ENCODE peak calls at places on chromosomes 5 and 9, in ten cellular contexts. J is NCI-H1694; X is tibial artery; E is Daoy; B is activated T-helper 1 cell treated with Interleukin-2 at 50 U/mL for 16 hours; H is T follicular helper cell; U is C1 segment of cervical spinal cord; S is CD8-positive, alpha-beta T cell; Q is mucosa of descending colon; P is activated naive CD4-positive, alpha-beta T cell treated with Interleukin-2 at 50 U/mL for 16 hours. V is an unnamed sample.

GRCh38 chr5:179732918-179733763 is 519 bp downstream of the MAML1 start:
- DNase-seq in J (no peak), X (peak; percentile 35), S (peak; percentile 20), E (peak; percentile 55), B (peak; percentile 26), P (peak; percentile 49), U (peak; percentile 71), H (peak; percentile 25), Q (peak; percentile 69), V (peak; percentile 34)

GRCh38 chr9:116482740-116483139 is 204.4 kb upstream of the TRIM32 start:
- DNase-seq in J (no peak), X (no peak), P (no peak), H (no peak), S (no peak), U (peak; percentile 35), Q (no peak), E (no peak), B (no peak), V (no peak)

GRCh38 chr5:65203746-65204145 is 278.0 kb downstream of the ADAMTS6 start:
- DNase-seq in E (peak; percentile 62), P (no peak), X (no peak), Q (no peak), B (no peak), U (no peak), H (no peak), J (no peak), S (no peak), V (no peak)

GRCh38 chr5:132751971-132752580 is 4.8 kb downstream of the CCNI2 start:
- DNase-seq in Q (no peak), S (no peak), X (no peak), J (no peak), U (no peak), P (no peak), H (no peak), B (no peak), E (no peak), V (no peak)

GRCh38 chr5:103298557-103298956 is 40.0 kb downstream of the MACIR start:
- DNase-seq in H (no peak), S (no peak), Q (no peak), E (no peak), J (no peak), B (no peak), U (no peak), P (no peak), X (no peak), V (no peak)

GRCh38 chr9:1738511-1739100 is 276.5 kb upstream of the SMARCA2 start:
- DNase-seq in Q (no peak), H (no peak), S (no peak), X (no peak), E (no peak), J (no peak), P (no peak), B (no peak), U (no peak), V (no peak)

GRCh38 chr5:56950626-56951130 is 1.2 kb downstream of the MIER3 start:
- DNase-seq in E (peak; percentile 73), P (peak; percentile 55), U (peak; percentile 59), H (peak; percentile 19), Q (peak; percentile 77), X (peak; percentile 63), J (no peak), S (peak; percentile 4), B (peak; percentile 18), V (peak; percentile 71)

GRCh38 chr5:131814990-131815389 is 18.2 kb upstream of the FNIP1 start:
- DNase-seq in E (peak; percentile 75), Q (no peak), S (no peak), U (no peak), P (no peak), X (no peak), H (no peak), B (no peak), J (no peak), V (no peak)

GRCh38 chr5:68285857-68286611 is 70.5 kb downstream of the PIK3R1 start:
- DNase-seq in J (peak; percentile 20), U (no peak), H (no peak), S (no peak), B (no peak), E (peak; percentile 32), X (no peak), Q (no peak), P (no peak), V (no peak)

GRCh38 chr5:169804861-169805260 is 167.8 kb downstream of the DOCK2 start:
- DNase-seq in Q (no peak), E (peak; percentile 43), J (no peak), B (no peak), P (no peak), S (no peak), H (no peak), U (no peak), X (no peak), V (no peak)

GRCh38 chr9:13131991-13132390 is 147.5 kb downstream of the MPDZ start:
- DNase-seq in E (no peak), Q (no peak), J (no peak), U (no peak), S (no peak), B (no peak), P (no peak), H (no peak), X (no peak), V (no peak)

GRCh38 chr9:123657099-123657498 is 272.8 kb downstream of the DENND1A start:
- DNase-seq in H (no peak), B (no peak), J (no peak), P (no peak), E (no peak), S (no peak), Q (no peak), U (no peak), X (no peak), V (no peak)

GRCh38 chr5:176732736-176733585 is 77.4 kb upstream of the UNC5A start:
- DNase-seq in S (no peak), B (no peak), U (no peak), X (peak; percentile 15), E (no peak), J (peak; percentile 61), H (no peak), Q (peak; percentile 2), P (no peak), V (no peak)

GRCh38 chr9:21677387-21677786 is 125.0 kb upstream of the MTAP start:
- DNase-seq in S (no peak), Q (no peak), X (no peak), P (no peak), E (no peak), U (no peak), B (no peak), J (no peak), H (no peak), V (no peak)

GRCh38 chr9:132503116-132503515 is 79.3 kb upstream of the BARHL1 start:
- DNase-seq in S (no peak), X (no peak), J (no peak), Q (no peak), E (no peak), U (no peak), P (no peak), B (no peak), H (no peak), V (no peak)

GRCh38 chr5:112434650-112435049 is 15.6 kb upstream of the EPB41L4A start:
- DNase-seq in S (no peak), H (no peak), P (no peak), J (no peak), B (no peak), E (no peak), U (no peak), X (no peak), Q (no peak), V (no peak)

GRCh38 chr5:65391591-65391990 is 90.1 kb downstream of the ADAMTS6 start:
- DNase-seq in Q (no peak), B (no peak), S (no peak), E (no peak), H (no peak), U (no peak), J (no peak), X (no peak), P (no peak), V (no peak)

GRCh38 chr5:145856285-145856818 is 16.5 kb downstream of the GRXCR2 start:
- DNase-seq in U (peak; percentile 10), H (no peak), S (no peak), J (no peak), E (peak; percentile 64), Q (peak; percentile 40), P (no peak), X (peak; percentile 38), B (no peak), V (peak; percentile 30)

GRCh38 chr5:171840066-171840465 is 54.4 kb downstream of the SMIM23 start:
- DNase-seq in P (no peak), U (no peak), S (no peak), E (no peak), H (no peak), B (no peak), J (no peak), Q (no peak), X (no peak), V (no peak)

GRCh38 chr9:34256104-34256503 is 73.0 kb downstream of the KIF24 start:
- DNase-seq in E (no peak), Q (no peak), H (no peak), J (peak; percentile 42), P (no peak), S (no peak), B (no peak), U (no peak), X (no peak), V (no peak)

GRCh38 chr9:22208846-22209585 is 199.9 kb upstream of the CDKN2B start:
- DNase-seq in U (no peak), X (no peak), J (no peak), B (no peak), S (no peak), H (no peak), E (no peak), Q (no peak), P (peak; percentile 15), V (no peak)

GRCh38 chr9:104872959-104873850 is 54.8 kb downstream of the ABCA1 start:
- DNase-seq in B (no peak), H (no peak), Q (no peak), J (no peak), E (peak; percentile 94), P (no peak), X (peak; percentile 58), U (peak; percentile 13), S (no peak), V (peak; percentile 26)

GRCh38 chr9:129570450-129571297 is 50.2 kb downstream of the C9orf50 start:
- DNase-seq in P (peak; percentile 38), X (peak; percentile 74), Q (no peak), J (no peak), S (no peak), E (peak; percentile 73), H (no peak), B (no peak), U (peak; percentile 24), V (peak; percentile 61)

V was measured in left ventricle myocardium inferior.